ENCODE peak calls at places on chromosome 18, in ten cellular contexts. One of them, this sample, is unnamed.

GRCh38 chr18:41593276-41593675 is 361.8 kb upstream of the PIK3C3 start:
- DNase-seq in HTR-8/SVneo: no peak
- DNase-seq in CD8-positive, alpha-beta memory T cell: no peak
- DNase-seq in AG10803: no peak
- DNase-seq in NCI-H2029 treated with DMSO at 0.1 percent for 48 hours: no peak
- DNase-seq in stimulated activated CD4-positive, alpha-beta T cell treated with anti-CD3 and anti-CD28 coated beads, Interleukin-4, amount 100 ng/mL, for 24 hours: no peak
- DNase-seq in osteocyte: no peak
- DNase-seq in NCI-H1417: no peak
- DNase-seq in choroid plexus epithelial cell: peak; percentile 16
- DNase-seq in dorsolateral prefrontal cortex: no peak
- DNase-seq in this sample: peak; percentile 13

GRCh38 chr18:56770873-56771272 is 119.7 kb downstream of the WDR7 start:
- DNase-seq in dorsolateral prefrontal cortex: no peak
- DNase-seq in HTR-8/SVneo: no peak
- DNase-seq in AG10803: peak; percentile 73
- DNase-seq in osteocyte: no peak
- DNase-seq in NCI-H2029 treated with DMSO at 0.1 percent for 48 hours: no peak
- DNase-seq in choroid plexus epithelial cell: peak; percentile 35
- DNase-seq in stimulated activated CD4-positive, alpha-beta T cell treated with anti-CD3 and anti-CD28 coated beads, Interleukin-4, amount 100 ng/mL, for 24 hours: no peak
- DNase-seq in NCI-H1417: no peak
- DNase-seq in CD8-positive, alpha-beta memory T cell: no peak
- DNase-seq in this sample: peak; percentile 27

GRCh38 chr18:79900610-79901570 is 50.6 kb downstream of the SLC66A2 start:
- DNase-seq in AG10803: no peak
- DNase-seq in NCI-H2029 treated with DMSO at 0.1 percent for 48 hours: no peak
- DNase-seq in CD8-positive, alpha-beta memory T cell: no peak
- DNase-seq in dorsolateral prefrontal cortex: no peak
- DNase-seq in HTR-8/SVneo: no peak
- DNase-seq in stimulated activated CD4-positive, alpha-beta T cell treated with anti-CD3 and anti-CD28 coated beads, Interleukin-4, amount 100 ng/mL, for 24 hours: no peak
- DNase-seq in choroid plexus epithelial cell: no peak
- DNase-seq in NCI-H1417: no peak
- DNase-seq in osteocyte: peak; percentile 80
- DNase-seq in this sample: no peak

GRCh38 chr18:43919565-43919964 is 642.3 kb upstream of the SYT4 start:
- DNase-seq in CD8-positive, alpha-beta memory T cell: no peak
- DNase-seq in HTR-8/SVneo: no peak
- DNase-seq in stimulated activated CD4-positive, alpha-beta T cell treated with anti-CD3 and anti-CD28 coated beads, Interleukin-4, amount 100 ng/mL, for 24 hours: no peak
- DNase-seq in NCI-H2029 treated with DMSO at 0.1 percent for 48 hours: peak; percentile 40
- DNase-seq in choroid plexus epithelial cell: peak; percentile 17
- DNase-seq in AG10803: no peak
- DNase-seq in NCI-H1417: peak; percentile 83
- DNase-seq in osteocyte: no peak
- DNase-seq in dorsolateral prefrontal cortex: no peak
- DNase-seq in this sample: peak; percentile 58

GRCh38 chr18:3008546-3008945 is 4.4 kb downstream of the LPIN2 start:
- DNase-seq in NCI-H1417: no peak
- DNase-seq in CD8-positive, alpha-beta memory T cell: no peak
- DNase-seq in dorsolateral prefrontal cortex: no peak
- DNase-seq in osteocyte: no peak
- DNase-seq in stimulated activated CD4-positive, alpha-beta T cell treated with anti-CD3 and anti-CD28 coated beads, Interleukin-4, amount 100 ng/mL, for 24 hours: no peak
- DNase-seq in HTR-8/SVneo: no peak
- DNase-seq in AG10803: peak; percentile 45
- DNase-seq in NCI-H2029 treated with DMSO at 0.1 percent for 48 hours: no peak
- DNase-seq in choroid plexus epithelial cell: peak; percentile 72
- DNase-seq in this sample: peak; percentile 46

GRCh38 chr18:6929370-6930102 is 188.1 kb downstream of the LAMA1 start:
- DNase-seq in CD8-positive, alpha-beta memory T cell: no peak
- DNase-seq in NCI-H2029 treated with DMSO at 0.1 percent for 48 hours: no peak
- DNase-seq in AG10803: no peak
- DNase-seq in HTR-8/SVneo: no peak
- DNase-seq in choroid plexus epithelial cell: no peak
- DNase-seq in NCI-H1417: no peak
- DNase-seq in stimulated activated CD4-positive, alpha-beta T cell treated with anti-CD3 and anti-CD28 coated beads, Interleukin-4, amount 100 ng/mL, for 24 hours: no peak
- DNase-seq in dorsolateral prefrontal cortex: no peak
- DNase-seq in osteocyte: no peak
- DNase-seq in this sample: no peak

GRCh38 chr18:54611819-54612218 is 20.8 kb downstream of the DYNAP start:
- DNase-seq in osteocyte: no peak
- DNase-seq in NCI-H1417: no peak
- DNase-seq in stimulated activated CD4-positive, alpha-beta T cell treated with anti-CD3 and anti-CD28 coated beads, Interleukin-4, amount 100 ng/mL, for 24 hours: no peak
- DNase-seq in CD8-positive, alpha-beta memory T cell: no peak
- DNase-seq in dorsolateral prefrontal cortex: no peak
- DNase-seq in HTR-8/SVneo: no peak
- DNase-seq in choroid plexus epithelial cell: no peak
- DNase-seq in AG10803: no peak
- DNase-seq in NCI-H2029 treated with DMSO at 0.1 percent for 48 hours: no peak
- DNase-seq in this sample: no peak

GRCh38 chr18:74951165-74951760 is 257.7 kb downstream of the PTGR3 start:
- DNase-seq in dorsolateral prefrontal cortex: no peak
- DNase-seq in HTR-8/SVneo: no peak
- DNase-seq in stimulated activated CD4-positive, alpha-beta T cell treated with anti-CD3 and anti-CD28 coated beads, Interleukin-4, amount 100 ng/mL, for 24 hours: no peak
- DNase-seq in choroid plexus epithelial cell: peak; percentile 99
- DNase-seq in CD8-positive, alpha-beta memory T cell: no peak
- DNase-seq in NCI-H2029 treated with DMSO at 0.1 percent for 48 hours: no peak
- DNase-seq in osteocyte: no peak
- DNase-seq in AG10803: peak; percentile 58
- DNase-seq in NCI-H1417: no peak
- DNase-seq in this sample: peak; percentile 95